ENCODE peak calls at places on chromosomes 4 and X, in eight cellular contexts. C is adipocyte, J is iPS DF 6.9, W is lung microvascular endothelial cell, Z is iPS-NIHi11, T is T-helper 2 cell, M is T-helper 1 cell, V is AG08395. Y is an unnamed sample.

GRCh38 chr4:47551682-47552081 is 66.6 kb downstream of the ATP10D start:
- DNase-seq in C (no peak), J (no peak), W (no peak), Z (no peak), T (no peak), M (no peak), V (peak), Y (no peak)

GRCh38 chrX:124346064-124346876 is at the start of gene SH2D1A:
- DNase-seq in C (no peak), J (no peak), W (no peak), Z (no peak), T (no peak), M (no peak), V (no peak), Y (no peak)

GRCh38 chr4:146776691-146777090 is 138.0 kb downstream of the POU4F2 start:
- DNase-seq in C (no peak), J (no peak), W (no peak), Z (no peak), T (no peak), M (no peak), V (no peak), Y (no peak)

GRCh38 chrX:119604778-119605177 is 1.4 kb downstream of the NKRF start:
- DNase-seq in C (no peak), J (no peak), W (no peak), Z (no peak), T (no peak), M (no peak), V (no peak), Y (no peak)

GRCh38 chr4:110998308-110998707 is 375.4 kb upstream of the PITX2 start:
- DNase-seq in C (no peak), J (no peak), W (no peak), Z (no peak), T (no peak), M (no peak), V (no peak), Y (no peak)

GRCh38 chr4:132227349-132228165 is 921.5 kb upstream of the PCDH10 start:
- DNase-seq in C (peak), J (peak), W (peak), Z (peak), T (no peak), M (no peak), V (no peak), Y (no peak)

GRCh38 chrX:66638591-66639500 is at the start of gene EDA2R:
- DNase-seq in C (peak), J (peak), W (peak), Z (peak), T (no peak), M (no peak), V (peak), Y (no peak)

GRCh38 chr4:7186081-7186480 is 6.3 kb upstream of the SORCS2 start:
- DNase-seq in C (no peak), J (no peak), W (no peak), Z (peak), T (no peak), M (no peak), V (no peak), Y (no peak)

GRCh38 chr4:126448093-126448820 is 1133.5 kb downstream of the FAT4 start:
- DNase-seq in C (no peak), J (no peak), W (no peak), Z (no peak), T (no peak), M (no peak), V (peak), Y (no peak)

GRCh38 chr4:159317203-159317602 is 214.3 kb downstream of the RAPGEF2 start:
- DNase-seq in C (no peak), J (no peak), W (no peak), Z (no peak), T (no peak), M (no peak), V (no peak), Y (no peak)

GRCh38 chr4:16329132-16329796 is 103.0 kb upstream of the TAPT1 start:
- DNase-seq in C (peak), J (no peak), W (no peak), Z (no peak), T (no peak), M (no peak), V (no peak), Y (no peak)

GRCh38 chrX:102976290-102976689 is 39.2 kb downstream of the RAB40AL start:
- DNase-seq in C (peak), J (no peak), W (no peak), Z (no peak), T (no peak), M (no peak), V (no peak), Y (no peak)

GRCh38 chr4:140884431-140885058 is 128.4 kb upstream of the TBC1D9 start:
- DNase-seq in C (peak), J (peak), W (peak), Z (peak), T (no peak), M (no peak), V (peak), Y (no peak)

GRCh38 chr4:174324725-174325124 is 41.0 kb downstream of the CEP44 start:
- DNase-seq in C (no peak), J (no peak), W (no peak), Z (no peak), T (no peak), M (no peak), V (no peak), Y (no peak)

GRCh38 chr4:6898763-6899162 is 10.9 kb upstream of the TBC1D14 start:
- DNase-seq in C (no peak), J (no peak), W (no peak), Z (no peak), T (no peak), M (no peak), V (no peak), Y (no peak)

GRCh38 chr4:160175064-160175643 is 1072.3 kb downstream of the RAPGEF2 start:
- DNase-seq in C (no peak), J (no peak), W (no peak), Z (no peak), T (no peak), M (no peak), V (no peak), Y (no peak)

GRCh38 chr4:113256946-113257345 is 207.5 kb downstream of the ANK2 start:
- DNase-seq in C (no peak), J (no peak), W (no peak), Z (no peak), T (no peak), M (no peak), V (peak), Y (no peak)

GRCh38 chr4:13548984-13549546 is 4.8 kb upstream of the NKX3-2 start:
- DNase-seq in C (peak), J (no peak), W (peak), Z (peak), T (peak), M (peak), V (peak), Y (peak)